ENCODE peak calls at places on chromosomes 16 and 17, in eight cellular contexts. H is suprapubic skin, M is K562, E is HepG2, T is sigmoid colon, W is ovary, R is A549, S is stomach. L is an unnamed sample.

GRCh38 chr17:17749921-17750320 is 68.7 kb downstream of the RAI1 start:
- DNase-seq in H (no peak), T (no peak), M (peak), S (peak), W (peak), E (peak), R (peak), L (no peak)

GRCh38 chr17:63740464-63741181 is 976 bp downstream of the STRADA start:
- DNase-seq in M (peak), E (no peak), R (no peak), W (no peak), H (no peak), T (no peak), S (no peak), L (no peak)

GRCh38 chr17:68709461-68709860 is 108.3 kb upstream of the FAM20A start:
- DNase-seq in W (no peak), E (no peak), M (no peak), T (no peak), H (no peak), S (no peak), R (no peak), L (no peak)

GRCh38 chr16:30185683-30186421 is 2.5 kb downstream of the CORO1A start:
- DNase-seq in H (no peak), W (no peak), S (peak), M (peak), E (no peak), R (no peak), T (peak), L (peak)

GRCh38 chr16:30551781-30552180 is 6.4 kb downstream of the ZNF764 start:
- DNase-seq in S (no peak), W (no peak), T (no peak), H (no peak), M (no peak), E (no peak), R (no peak), L (no peak)

GRCh38 chr16:21150375-21151001 is at the start of gene DNAH3:
- DNase-seq in T (no peak), M (peak), E (peak), R (no peak), S (no peak), W (no peak), H (no peak), L (no peak)

GRCh38 chr17:42937712-42938596 is 26.3 kb downstream of the AARSD1 start:
- DNase-seq in E (peak), T (peak), H (no peak), S (no peak), R (peak), W (peak), M (peak), L (no peak)

GRCh38 chr17:64024215-64024654 is 3.8 kb upstream of the ICAM2 start:
- DNase-seq in H (no peak), W (no peak), S (no peak), E (no peak), M (peak), T (peak), R (no peak), L (peak)

GRCh38 chr16:46549477-46549876 is 71.7 kb downstream of the SHCBP1 start:
- DNase-seq in W (no peak), H (no peak), S (no peak), T (no peak), E (no peak), R (no peak), M (no peak), L (no peak)

GRCh38 chr17:48997827-48998556 is 807 bp downstream of the IGF2BP1 start:
- DNase-seq in M (peak), W (no peak), S (no peak), E (no peak), T (no peak), H (peak), R (no peak), L (peak)

GRCh38 chr17:29838961-29839360 is 91.1 kb downstream of the SSH2 start:
- DNase-seq in M (no peak), T (no peak), S (no peak), E (no peak), H (no peak), R (no peak), W (no peak), L (no peak)

GRCh38 chr16:24844101-24845030 is 1.4 kb upstream of the SLC5A11 start:
- DNase-seq in T (no peak), R (peak), M (peak), H (no peak), E (peak), W (no peak), S (peak), L (no peak)

GRCh38 chr17:44541884-44542581 is 15.3 kb upstream of the FZD2 start:
- DNase-seq in H (no peak), W (no peak), M (no peak), E (no peak), R (no peak), S (no peak), T (no peak), L (no peak)

GRCh38 chr17:42809250-42809649 is 10.6 kb downstream of the CNTD1 start:
- DNase-seq in M (no peak), W (peak), S (no peak), E (no peak), R (peak), T (peak), H (no peak), L (no peak)

GRCh38 chr17:56817066-56817465 is 16.7 kb downstream of the C17orf67 start:
- DNase-seq in S (no peak), W (no peak), H (no peak), E (no peak), M (no peak), R (no peak), T (no peak), L (no peak)

GRCh38 chr16:2586241-2586640 is 48.4 kb downstream of the PDPK1 start:
- DNase-seq in H (no peak), T (no peak), E (no peak), M (peak), S (no peak), R (no peak), W (no peak), L (no peak)

GRCh38 chr16:88619859-88620655 is 18.3 kb upstream of the IL17C start:
- DNase-seq in T (no peak), R (no peak), H (no peak), W (no peak), M (no peak), E (no peak), S (no peak), L (no peak)

DNA sequence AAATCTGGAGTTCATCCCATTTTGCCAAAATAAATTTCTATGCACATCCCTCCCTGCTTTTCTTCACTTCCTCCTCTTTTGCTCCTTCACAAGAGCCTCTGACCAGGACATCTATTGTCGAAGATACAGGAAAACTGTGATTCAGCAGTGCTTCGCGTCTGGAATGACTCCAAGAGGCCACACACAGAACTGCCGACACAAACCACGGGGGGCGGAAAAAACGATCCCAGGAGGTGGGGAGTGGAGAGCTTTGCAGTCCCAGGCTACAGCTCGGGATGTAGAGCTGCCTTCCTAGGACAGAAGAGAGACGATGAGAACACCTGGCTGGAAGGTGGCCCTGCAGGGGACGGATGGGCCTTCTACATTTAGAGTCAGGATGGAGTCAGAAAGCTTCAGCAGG is 102.8 kb downstream of the XYLT1 start:
- DNase-seq in M (peak), E (no peak), T (peak), S (no peak), R (peak), W (peak), H (no peak), L (no peak)
- TF ChIP-seq CTCF in M (peak), E (no peak), T (peak), S (no peak), R (no peak), W (no peak), H (no peak), L (peak)

DNA sequence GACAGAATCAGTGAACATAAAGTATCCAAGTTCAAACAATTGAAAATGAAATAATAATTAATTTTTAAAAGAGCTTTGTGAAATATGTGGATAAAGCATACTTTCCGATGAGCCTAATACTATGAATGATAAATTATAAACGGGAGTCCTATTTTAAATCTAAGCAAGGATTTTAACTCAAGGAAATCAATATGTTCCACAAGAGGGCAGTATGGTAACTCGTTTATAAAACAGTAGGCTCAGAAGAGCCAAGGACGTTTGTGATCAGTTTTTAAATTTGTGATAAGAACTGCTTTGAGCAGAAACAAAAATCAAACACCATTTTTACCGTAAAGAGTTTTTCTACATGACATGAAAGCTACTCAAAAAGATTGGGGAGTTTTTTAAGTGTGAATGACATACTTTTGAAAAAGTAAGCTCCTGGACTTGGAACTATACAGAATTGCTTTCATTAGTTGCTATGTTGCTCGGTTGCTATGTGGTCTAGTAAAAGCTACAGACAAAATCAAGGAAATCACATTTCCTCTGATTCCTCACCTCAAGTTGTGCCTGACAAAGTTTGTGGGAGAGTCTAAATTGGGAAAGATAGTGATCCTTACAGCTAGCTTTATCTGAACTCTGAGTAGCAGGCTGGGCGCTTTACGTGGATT is 11.8 kb upstream of the TEKT1 start:
- DNase-seq in H (no peak), S (no peak), M (peak), T (no peak), W (no peak), R (no peak), E (peak), L (no peak)
- TF ChIP-seq EP300 in H (no peak), S (no peak), M (no peak), T (no peak), W (no peak), R (no peak), E (no peak), L (no peak)

GRCh38 chr16:81318711-81319110 is 3.9 kb downstream of the GAN start:
- DNase-seq in S (no peak), E (no peak), H (no peak), M (no peak), T (no peak), W (no peak), R (no peak), L (no peak)

GRCh38 chr16:81316176-81316496 is 1.4 kb downstream of the GAN start:
- DNase-seq in H (no peak), W (no peak), T (no peak), E (no peak), M (no peak), R (no peak), S (no peak), L (no peak)

GRCh38 chr16:81313731-81314602 is 795 bp upstream of the GAN start:
- DNase-seq in M (peak), H (no peak), E (peak), T (no peak), W (no peak), S (no peak), R (no peak), L (no peak)

GRCh38 chr16:81314603-81315270 is at the start of gene GAN:
- DNase-seq in T (peak), E (peak), H (peak), W (peak), S (peak), R (peak), M (peak), L (peak)

DNA sequence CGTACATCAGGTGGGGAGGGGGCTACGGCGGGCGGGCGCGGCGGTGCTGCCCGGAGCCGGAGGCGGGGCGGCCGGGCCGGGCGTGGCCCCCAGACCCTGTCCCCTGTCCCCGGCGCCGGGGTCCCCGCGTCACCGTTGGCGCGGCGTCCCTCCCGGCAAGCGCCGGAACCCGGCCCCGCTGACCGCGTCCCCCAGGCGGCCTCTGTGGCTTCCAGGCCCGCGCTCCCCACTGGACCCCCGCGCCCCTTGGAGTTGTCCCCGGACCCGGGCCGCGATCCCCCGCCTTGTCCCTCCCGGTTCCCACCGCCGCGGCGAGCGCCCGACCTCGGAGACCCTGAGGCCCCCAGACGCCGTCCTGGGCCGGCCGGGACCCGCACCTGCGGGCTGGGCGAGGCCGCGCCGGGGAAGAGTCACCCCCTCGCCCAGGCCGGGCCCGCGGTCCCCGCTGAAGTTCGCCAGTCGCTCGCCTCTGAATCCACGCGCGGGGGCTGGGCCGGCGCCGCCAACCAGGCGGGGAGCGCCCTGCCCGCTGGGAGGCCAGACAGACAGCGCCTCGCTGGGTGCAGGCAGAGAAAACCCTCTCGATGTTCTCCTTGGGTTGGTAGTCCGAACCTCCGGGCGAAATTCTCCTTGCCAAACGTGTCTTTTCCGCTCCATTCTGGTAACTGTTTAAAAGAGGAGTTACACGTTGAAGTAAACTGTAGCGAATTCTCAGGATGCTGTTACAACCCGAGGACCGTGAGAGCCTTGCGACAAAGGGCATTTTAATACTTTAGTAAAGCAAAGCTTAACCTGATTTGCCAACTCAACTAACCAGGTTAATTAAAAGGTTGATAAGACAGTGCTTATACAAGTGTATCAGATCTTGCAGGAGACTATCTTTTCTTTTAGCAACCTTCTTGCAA is 761 bp downstream of the GAN start:
- DNase-seq in E (peak), M (peak), R (peak), H (peak), T (peak), W (peak), S (peak), L (no peak)
- TF ChIP-seq CTCF in E (peak), M (peak), R (no peak), H (no peak), T (peak), W (no peak), S (no peak), L (no peak)

GRCh38 chr17:9465216-9465921 is 110.3 kb downstream of the STX8 start:
- DNase-seq in S (no peak), E (no peak), T (no peak), H (no peak), R (no peak), M (no peak), W (no peak), L (no peak)
- TF ChIP-seq EP300 in S (peak), E (no peak), T (no peak), H (no peak), R (no peak), M (no peak), W (no peak), L (no peak)

DNA sequence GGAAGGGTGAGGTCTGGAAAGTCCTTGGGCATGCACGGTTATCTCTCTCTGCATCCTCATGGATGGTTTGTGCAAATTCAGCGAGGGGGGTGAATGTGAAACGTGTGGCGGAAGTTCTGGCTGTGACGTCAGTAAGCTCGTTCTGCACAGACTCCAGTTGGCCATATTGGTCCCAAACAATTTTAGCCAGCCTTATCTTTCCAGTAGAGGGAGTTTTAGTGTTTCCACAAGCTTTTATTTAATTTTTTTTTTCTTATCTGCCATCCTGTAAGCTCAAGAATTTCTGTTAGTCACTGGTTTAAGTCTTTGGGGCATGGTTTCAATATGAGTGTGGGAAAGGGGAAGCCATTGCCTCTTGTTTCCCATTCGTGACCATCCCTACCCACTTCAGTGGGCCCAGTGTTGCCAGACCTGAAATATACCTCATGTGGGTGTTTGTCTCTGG is 39.0 kb downstream of the HLF start:
- DNase-seq in S (no peak), W (no peak), E (no peak), R (no peak), H (no peak), T (no peak), M (no peak), L (no peak)
- TF ChIP-seq CTCF in S (no peak), W (no peak), E (peak), R (peak), H (no peak), T (no peak), M (no peak), L (no peak)

GRCh38 chr16:66858740-66859396 is 14.7 kb downstream of the CA7 start:
- DNase-seq in W (no peak), E (no peak), S (peak), H (no peak), T (no peak), R (peak), M (peak), L (no peak)
- TF ChIP-seq EP300 in W (no peak), E (no peak), S (no peak), H (no peak), T (no peak), R (no peak), M (no peak), L (no peak)

GRCh38 chr17:2415081-2415480 is 14.2 kb upstream of the MNT start:
- DNase-seq in H (peak), T (peak), M (no peak), E (no peak), W (peak), S (no peak), R (no peak), L (no peak)

GRCh38 chr17:2416010-2416734 is 15.3 kb upstream of the MNT start:
- DNase-seq in T (peak), H (peak), M (peak), S (peak), E (peak), R (peak), W (peak), L (peak)

GRCh38 chr17:2410951-2411350 is 10.1 kb upstream of the MNT start:
- DNase-seq in H (peak), S (no peak), R (no peak), W (peak), M (no peak), T (peak), E (no peak), L (no peak)

GRCh38 chr17:2414665-2415064 is 13.8 kb upstream of the MNT start:
- DNase-seq in T (no peak), H (peak), E (no peak), W (peak), R (no peak), M (no peak), S (no peak), L (no peak)

DNA sequence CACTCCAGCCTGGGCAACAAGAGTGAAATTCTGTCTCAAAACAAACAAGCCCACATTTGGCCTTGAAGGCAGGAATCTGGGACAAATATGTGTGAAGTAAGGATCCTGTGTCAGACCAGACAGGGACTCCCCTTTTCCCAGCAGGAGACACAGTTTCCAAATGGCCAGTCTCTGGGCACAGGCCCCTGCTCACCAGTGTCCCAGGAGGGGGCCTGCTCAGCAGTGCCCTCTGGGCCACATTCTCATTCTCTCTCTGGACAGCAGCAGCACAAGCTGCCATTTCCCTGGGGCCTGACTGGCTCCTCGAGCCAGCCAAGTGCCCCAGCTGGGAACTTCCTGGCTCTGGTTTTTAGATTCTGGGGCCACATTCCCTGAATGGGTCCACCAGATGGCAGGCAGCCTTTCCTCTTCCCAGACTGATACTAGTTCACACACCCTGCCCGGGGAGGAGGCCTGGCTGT is 11.7 kb upstream of the MNT start:
- DNase-seq in W (peak), S (no peak), E (no peak), M (no peak), T (peak), H (peak), R (no peak), L (no peak)
- TF ChIP-seq CTCF in W (no peak), S (no peak), E (peak), M (no peak), T (no peak), H (no peak), R (peak), L (no peak)